ENCODE peak calls at places on chromosome 5, in six cellular contexts. T is body of pancreas, H is tibial nerve, X is adrenal gland, E is GM12878, W is A549. Y is an unnamed sample. For H3K4me1, the result is how much of the 10 kb centered on the place peaks cover.

GRCh38 chr5:79181419-79182022 is 54.4 kb upstream of the JMY start:
- DNase-seq in T (no peak), H (no peak), X (no peak), E (no peak), W (no peak), Y (no peak)

GRCh38 chr5:92944903-92945629 is 636.0 kb downstream of the NR2F1-AS1 start:
- DNase-seq in T (no peak), H (no peak), X (no peak), E (no peak), W (no peak), Y (no peak)

GRCh38 chr5:32628049-32628803 is 42.9 kb downstream of the SUB1 start:
- DNase-seq in T (no peak), H (no peak), X (no peak), E (no peak), W (no peak), Y (no peak)

GRCh38 chr5:38994329-38994927 is 79.8 kb downstream of the RICTOR start:
- DNase-seq in T (peak), H (peak), X (peak), E (no peak), W (peak), Y (peak)

GRCh38 chr5:9340095-9340494 is 205.8 kb downstream of the SEMA5A start:
- DNase-seq in T (no peak), H (no peak), X (no peak), E (no peak), W (no peak), Y (no peak)

GRCh38 chr5:6236170-6236793 is 142.1 kb downstream of the MED10 start:
- DNase-seq in T (no peak), H (no peak), X (no peak), E (no peak), W (no peak), Y (no peak)

GRCh38 chr5:30401479-30402058 is 791.9 kb upstream of the CDH6 start:
- DNase-seq in T (peak), H (peak), X (peak), E (no peak), W (no peak), Y (no peak)

GRCh38 chr5:150291388-150292385 is 2.1 kb upstream of the CAMK2A start:
- DNase-seq in T (no peak), H (no peak), X (no peak), E (no peak), W (no peak), Y (no peak)

GRCh38 chr5:113171520-113171919 is 194.9 kb downstream of the DCP2 start:
- DNase-seq in T (no peak), H (no peak), X (no peak), E (no peak), W (no peak), Y (no peak)

GRCh38 chr5:41695920-41696582 is 174.2 kb downstream of the OXCT1 start:
- DNase-seq in T (no peak), H (no peak), X (no peak), E (no peak), W (no peak), Y (no peak)

GRCh38 chr5:169003721-169004481 is 297.0 kb downstream of the SLIT3 start:
- DNase-seq in T (no peak), H (no peak), X (peak), E (no peak), W (no peak), Y (no peak)

GRCh38 chr5:85500869-85501268 is 1116.2 kb upstream of the EDIL3 start:
- DNase-seq in T (no peak), H (no peak), X (no peak), E (no peak), W (no peak), Y (no peak)

GRCh38 chr5:43171926-43172325 is 20.1 kb upstream of the NIM1K start:
- DNase-seq in T (no peak), H (no peak), X (no peak), E (no peak), W (no peak), Y (no peak)

GRCh38 chr5:43106290-43106638 is 14.4 kb upstream of the ZNF131 start:
- DNase-seq in T (no peak), H (no peak), X (no peak), E (no peak), W (no peak), Y (no peak)

GRCh38 chr5:157575096-157575872 is at the start of gene ADAM19:
- DNase-seq in T (peak), H (peak), X (peak), E (no peak), W (peak), Y (peak)

GRCh38 chr5:88694087-88694703 is 188.8 kb downstream of the MEF2C start:
- DNase-seq in T (no peak), H (no peak), X (no peak), E (no peak), W (no peak), Y (no peak)

GRCh38 chr5:151771259-151772028 is at the start of gene G3BP1:
- DNase-seq in T (peak), H (peak), X (peak), E (peak), W (peak), Y (peak)
- TF ChIP-seq POLR2A in T (peak), H (peak), X (peak), E (peak), W (peak), Y (peak)

GRCh38 chr5:135030123-135030517 is 3.9 kb downstream of the PITX1 start:
- DNase-seq in T (no peak), H (no peak), X (no peak), E (no peak), W (no peak), Y (no peak)
- H3K4me3 ChIP-seq in T (no peak), H (no peak), X (no peak), E (no peak), W (no peak), Y (no peak)

GRCh38 chr5:132464155-132464939 is 26.2 kb downstream of the IRF1 start:
- DNase-seq in T (no peak), H (no peak), X (no peak), E (no peak), W (no peak), Y (no peak)

GRCh38 chr5:132465095-132465707 is 25.4 kb downstream of the IRF1 start:
- DNase-seq in T (no peak), H (no peak), X (no peak), E (no peak), W (no peak), Y (no peak)

GRCh38 chr5:132462856-132463745 is 27.5 kb downstream of the IRF1 start:
- DNase-seq in T (no peak), H (no peak), X (no peak), E (no peak), W (no peak), Y (no peak)

GRCh38 chr5:132461671-132462070 is 28.9 kb downstream of the IRF1 start:
- DNase-seq in T (no peak), H (no peak), X (no peak), E (no peak), W (no peak), Y (no peak)

GRCh38 chr5:132463808-132464154 is 26.8 kb downstream of the IRF1 start:
- DNase-seq in T (no peak), H (no peak), X (no peak), E (no peak), W (no peak), Y (no peak)
- H3K4me1 ChIP-seq in T (under half), H (under half), X (under half), E (half or more), W (under half), Y (under half)

GRCh38 chr5:148972958-148973357 is 89.9 kb downstream of the SH3TC2 start:
- DNase-seq in T (no peak), H (peak), X (peak), E (no peak), W (peak), Y (peak)
- TF ChIP-seq POLR2A in T (no peak), H (no peak), X (no peak), E (no peak), W (no peak), Y (peak)

DNA sequence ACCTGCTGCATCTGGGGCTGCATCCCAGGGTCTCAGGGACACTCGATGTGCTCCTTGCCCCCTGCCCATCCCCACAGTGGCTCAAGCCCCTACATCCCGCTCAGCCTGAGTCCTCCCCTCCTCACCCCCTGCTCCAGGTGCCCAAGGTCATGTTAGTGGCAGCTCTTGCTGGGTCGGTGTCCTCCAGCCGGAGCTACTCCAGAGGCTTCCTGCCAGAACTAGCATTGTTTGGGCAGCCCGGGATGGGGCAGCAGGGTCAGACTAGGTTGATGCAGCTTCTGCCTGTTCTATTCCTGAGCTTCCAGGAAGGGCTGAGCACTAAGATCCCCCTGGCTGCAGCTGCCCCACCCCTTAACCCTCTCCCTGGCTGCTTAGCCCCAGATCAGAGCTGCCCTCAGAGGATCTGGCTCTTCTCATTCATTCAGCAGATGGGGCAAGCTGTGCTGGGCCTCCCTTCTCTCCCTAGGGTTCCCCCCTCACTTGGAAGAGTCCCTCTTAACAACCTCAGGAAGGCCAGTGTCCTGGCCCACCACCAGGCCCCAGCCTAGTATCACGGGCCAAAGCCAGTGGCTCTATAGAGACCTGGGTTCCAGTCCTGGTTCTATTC is 712 bp downstream of the RGS14 start:
- DNase-seq in T (no peak), H (no peak), X (no peak), E (no peak), W (no peak), Y (no peak)
- H3K4me3 ChIP-seq in T (no peak), H (peak), X (no peak), E (peak), W (no peak), Y (no peak)

DNA sequence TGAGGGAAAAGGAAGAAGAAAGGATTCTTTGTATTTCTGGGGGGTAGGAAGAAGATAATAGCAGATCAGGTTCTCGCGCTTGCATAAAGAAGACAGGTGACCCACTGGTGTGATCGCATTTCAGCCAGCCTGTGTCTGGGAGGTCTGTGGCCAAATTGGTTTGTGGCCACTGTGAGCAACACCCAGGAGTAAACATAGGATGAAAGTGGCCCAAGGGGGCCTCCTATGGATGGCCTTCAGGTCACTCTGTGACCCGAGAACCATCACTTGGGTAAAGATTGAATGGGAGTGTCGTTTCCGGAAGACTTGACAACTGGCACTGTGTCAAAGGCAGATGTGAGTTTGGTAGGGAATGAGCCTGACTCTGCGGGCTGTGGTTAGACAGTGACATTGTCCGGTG is 34.2 kb downstream of the RAI14 start:
- DNase-seq in T (no peak), H (no peak), X (no peak), E (no peak), W (no peak), Y (no peak)
- H3K4me1 ChIP-seq in T (under half), H (under half), X (under half), E (under half), W (half or more), Y (under half)

DNA sequence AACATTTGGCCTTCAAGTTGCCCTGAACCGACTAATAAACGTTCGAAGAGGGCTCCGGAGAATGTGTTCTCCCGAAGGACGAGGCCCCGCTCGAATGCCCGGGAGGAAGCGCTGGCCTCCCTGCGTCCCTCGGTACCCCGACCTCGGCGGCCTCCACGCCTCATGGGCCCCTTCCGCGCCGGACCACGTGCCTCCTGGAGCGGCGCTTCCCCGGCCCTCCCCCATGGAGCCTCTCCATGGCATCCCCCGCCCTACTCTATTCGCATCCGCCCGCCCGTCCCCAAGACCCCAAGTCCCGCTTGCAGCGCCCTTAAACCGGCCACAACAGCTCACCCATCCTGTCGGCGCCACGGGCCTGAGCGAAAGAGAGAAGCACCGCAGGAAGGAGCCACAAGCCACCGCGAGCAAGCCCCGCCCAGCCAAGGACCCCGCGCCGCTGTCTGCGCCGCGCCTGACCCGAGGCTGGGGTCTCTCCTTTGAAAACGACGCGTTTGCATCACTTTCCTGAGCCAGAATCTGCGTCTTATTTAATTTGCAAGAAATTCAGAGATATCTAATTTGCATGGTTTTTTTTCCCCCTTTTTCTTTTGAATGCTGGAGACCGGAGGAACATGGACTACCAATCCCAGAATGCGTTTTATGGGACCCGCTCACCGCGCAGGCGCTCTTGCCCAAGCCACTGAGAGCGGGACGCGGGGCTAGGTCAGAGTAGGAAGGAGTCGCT is at the start of gene RPS23:
- DNase-seq in T (peak), H (peak), X (peak), E (peak), W (peak), Y (peak)
- TF ChIP-seq POLR2A in T (peak), H (peak), X (peak), E (peak), W (peak), Y (peak)

DNA sequence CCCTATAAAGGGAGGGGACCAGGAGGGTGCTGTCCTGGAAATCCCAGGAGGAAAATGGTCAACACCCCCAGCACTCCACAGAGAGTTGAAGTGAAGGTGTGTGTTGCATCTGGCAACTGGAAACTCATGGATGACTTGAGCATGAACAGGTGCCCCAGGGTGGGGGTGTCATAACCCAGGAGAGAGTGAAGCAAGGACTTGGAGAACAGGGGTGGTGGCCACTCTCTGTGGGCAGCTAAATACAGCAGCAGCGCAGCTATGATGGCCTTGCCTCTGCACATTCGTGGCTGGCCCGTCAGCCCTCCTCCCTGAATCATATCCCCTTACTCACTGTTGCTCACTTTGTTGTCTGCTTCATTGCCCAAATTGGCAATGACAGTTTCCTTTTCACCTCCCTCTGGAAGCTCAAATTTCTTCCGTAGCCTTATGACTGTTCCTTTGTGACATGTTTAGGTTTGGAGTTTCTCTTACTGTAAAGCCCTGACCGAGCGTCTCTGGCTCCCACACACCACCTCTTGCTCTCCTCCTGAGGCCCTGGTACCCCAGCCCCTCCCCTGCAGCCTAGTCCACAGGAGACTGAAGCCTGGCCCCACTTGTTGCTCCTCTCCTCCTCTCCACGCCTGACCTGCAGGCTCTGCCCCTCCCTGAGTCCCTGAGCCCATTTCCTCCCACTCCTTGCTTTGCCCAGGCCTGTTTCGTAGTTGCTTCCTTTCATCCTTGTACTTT is 185.8 kb downstream of the CD180 start:
- DNase-seq in T (no peak), H (no peak), X (peak), E (no peak), W (no peak), Y (peak)
- H3K4me3 ChIP-seq in T (no peak), H (no peak), X (no peak), E (no peak), W (no peak), Y (peak)

DNA sequence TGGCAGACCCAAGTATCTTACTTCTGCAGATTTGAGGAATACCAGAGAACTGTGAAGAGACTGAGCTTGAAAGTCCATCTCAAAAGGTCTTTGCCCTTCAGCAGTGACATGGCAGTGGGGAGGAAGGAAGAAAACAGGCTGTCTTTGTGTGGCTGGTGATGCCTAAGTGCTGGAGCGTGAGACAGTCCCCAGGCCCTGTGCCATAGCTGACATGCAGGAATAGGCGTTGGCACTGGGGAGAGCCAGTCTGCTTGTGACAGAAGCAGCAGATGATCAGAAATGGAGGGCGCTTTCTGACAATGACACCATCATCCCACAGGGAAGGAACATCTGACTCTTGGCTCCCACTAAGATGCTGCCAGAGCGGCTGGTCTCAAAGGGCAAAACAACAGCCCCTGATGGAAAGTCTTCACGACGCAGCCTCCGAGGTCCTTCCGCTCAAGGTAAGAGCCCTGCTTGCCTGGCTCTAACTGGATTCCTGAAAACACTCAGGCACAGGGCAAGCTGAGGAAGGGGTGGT is 15.5 kb upstream of the GLRX start:
- DNase-seq in T (no peak), H (no peak), X (no peak), E (no peak), W (no peak), Y (peak)
- H3K4me1 ChIP-seq in T (under half), H (under half), X (under half), E (under half), W (half or more), Y (under half)

Y was measured in gastrocnemius medialis.